ENCODE peak calls at places on chromosomes 2 and 18, in four cellular contexts. One of them, this sample, is unnamed.

GRCh38 chr2:210956101-210956500 is 399.7 kb downstream of the CPS1 start:
- DNase-seq in H1: no peak
- DNase-seq in K562: no peak
- DNase-seq in GM12878: no peak
- DNase-seq in this sample: no peak

GRCh38 chr2:241773511-241774418 is 2.9 kb upstream of the GAL3ST2 start:
- DNase-seq in K562: no peak
- DNase-seq in H1: peak; percentile 45
- DNase-seq in GM12878: no peak
- DNase-seq in this sample: peak; percentile 71

GRCh38 chr2:75705921-75706320 is 4.8 kb downstream of the GCFC2 start:
- DNase-seq in GM12878: no peak
- DNase-seq in K562: no peak
- DNase-seq in H1: no peak
- DNase-seq in this sample: no peak

GRCh38 chr2:69525261-69525660 is 88.0 kb upstream of the NFU1 start:
- DNase-seq in H1: no peak
- DNase-seq in K562: no peak
- DNase-seq in GM12878: no peak
- DNase-seq in this sample: no peak

GRCh38 chr2:112182581-112183034 is 44.4 kb downstream of the FBLN7 start:
- DNase-seq in K562: no peak
- DNase-seq in GM12878: no peak
- DNase-seq in H1: no peak
- DNase-seq in this sample: no peak

GRCh38 chr2:147378403-147378802 is 466.4 kb upstream of the ACVR2A start:
- DNase-seq in H1: no peak
- DNase-seq in GM12878: no peak
- DNase-seq in K562: no peak
- DNase-seq in this sample: no peak

GRCh38 chr2:8595428-8595805 is 86.4 kb upstream of the ID2 start:
- DNase-seq in K562: no peak
- DNase-seq in GM12878: no peak
- DNase-seq in H1: no peak
- DNase-seq in this sample: no peak

GRCh38 chr2:145587922-145588321 is 1068.0 kb upstream of the ZEB2 start:
- DNase-seq in H1: no peak
- DNase-seq in GM12878: no peak
- DNase-seq in K562: peak; percentile 63
- DNase-seq in this sample: no peak

GRCh38 chr2:241924069-241924908 is 54.8 kb downstream of the RTP5 start:
- DNase-seq in K562: no peak
- DNase-seq in H1: no peak
- DNase-seq in GM12878: no peak
- DNase-seq in this sample: no peak

GRCh38 chr2:45345331-45346305 is 265.4 kb downstream of the SRBD1 start:
- DNase-seq in GM12878: no peak
- DNase-seq in H1: peak; percentile 40
- DNase-seq in K562: peak; percentile 6
- DNase-seq in this sample: no peak

GRCh38 chr18:56542488-56542887 is 95.9 kb downstream of the TXNL1 start:
- DNase-seq in K562: no peak
- DNase-seq in GM12878: no peak
- DNase-seq in H1: no peak
- DNase-seq in this sample: no peak

GRCh38 chr2:86037795-86038192 is 67.9 kb downstream of the POLR1A start:
- DNase-seq in H1: no peak
- DNase-seq in GM12878: no peak
- DNase-seq in K562: no peak
- DNase-seq in this sample: no peak

GRCh38 chr2:157359628-157360027 is 34.0 kb upstream of the ERMN start:
- DNase-seq in H1: no peak
- DNase-seq in GM12878: no peak
- DNase-seq in K562: no peak
- DNase-seq in this sample: no peak

GRCh38 chr2:56334622-56335021 is 150.8 kb downstream of the CCDC85A start:
- DNase-seq in K562: no peak
- DNase-seq in GM12878: no peak
- DNase-seq in H1: no peak
- DNase-seq in this sample: no peak

GRCh38 chr2:17594533-17595391 is 54.3 kb downstream of the VSNL1 start:
- DNase-seq in K562: no peak
- DNase-seq in GM12878: no peak
- DNase-seq in H1: peak; percentile 27
- DNase-seq in this sample: peak; percentile 29

GRCh38 chr2:212974692-212975091 is 176.7 kb downstream of the IKZF2 start:
- DNase-seq in K562: peak; percentile 1
- DNase-seq in H1: no peak
- DNase-seq in GM12878: no peak
- DNase-seq in this sample: no peak

GRCh38 chr2:212973347-212973746 is 178.1 kb downstream of the IKZF2 start:
- DNase-seq in GM12878: no peak
- DNase-seq in K562: no peak
- DNase-seq in H1: no peak
- DNase-seq in this sample: no peak

GRCh38 chr2:212977149-212977548 is 174.3 kb downstream of the IKZF2 start:
- DNase-seq in GM12878: no peak
- DNase-seq in H1: no peak
- DNase-seq in K562: no peak
- DNase-seq in this sample: no peak

GRCh38 chr2:212979046-212979612 is 172.3 kb downstream of the IKZF2 start:
- DNase-seq in GM12878: no peak
- DNase-seq in H1: no peak
- DNase-seq in K562: no peak
- DNase-seq in this sample: no peak

GRCh38 chr2:212975333-212975732 is 176.1 kb downstream of the IKZF2 start:
- DNase-seq in H1: no peak
- DNase-seq in GM12878: no peak
- DNase-seq in K562: no peak
- DNase-seq in this sample: no peak
- TF ChIP-seq KDM1A in H1: no peak
- TF ChIP-seq KDM1A in GM12878: no peak
- TF ChIP-seq KDM1A in K562: no peak
- TF ChIP-seq KDM1A in this sample: no peak

DNA sequence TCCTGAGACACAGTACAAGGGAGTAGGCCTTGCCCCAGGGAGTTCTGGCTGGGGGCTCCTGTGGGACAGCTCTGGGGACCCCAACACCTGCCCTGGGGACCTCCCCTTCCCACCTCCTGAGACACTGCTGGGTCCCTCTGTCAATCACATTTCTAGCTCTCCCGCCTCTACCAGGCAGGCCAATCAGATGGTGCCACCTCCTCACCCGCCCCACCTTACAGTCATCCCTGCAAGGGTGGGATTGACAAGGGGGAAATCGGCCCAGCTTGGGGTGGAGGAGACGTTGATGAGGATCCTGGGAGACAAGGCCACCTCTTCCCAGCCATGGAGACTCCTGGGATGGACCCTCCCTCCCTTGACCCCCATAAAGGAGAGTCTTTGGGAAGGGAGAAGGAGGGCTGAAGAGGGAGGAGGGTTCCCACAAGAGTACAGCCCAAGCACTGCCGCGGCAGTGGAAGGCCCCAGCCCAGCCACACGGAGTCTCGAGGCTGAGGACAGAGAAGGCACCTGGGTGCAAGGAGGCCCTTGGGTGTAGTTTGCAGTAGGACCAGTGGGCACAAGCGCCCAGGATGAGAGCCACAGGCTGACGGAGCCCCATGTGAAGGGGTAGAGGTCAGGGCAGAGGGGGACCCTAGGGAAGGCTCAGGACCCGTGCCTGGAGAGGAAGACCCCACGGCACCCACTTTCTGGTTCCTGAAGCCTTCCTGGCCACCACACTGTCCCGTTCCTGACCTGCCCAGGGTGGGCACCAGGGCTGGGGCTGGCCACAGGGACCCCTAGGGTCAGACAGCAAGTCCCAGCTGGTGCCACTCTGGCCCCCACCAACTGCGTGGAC is 109.9 kb upstream of the OTOS start:
- DNase-seq in H1: no peak
- DNase-seq in K562: no peak
- DNase-seq in GM12878: no peak
- DNase-seq in this sample: no peak
- TF ChIP-seq RAD21 in H1: no peak
- TF ChIP-seq RAD21 in K562: no peak
- TF ChIP-seq RAD21 in GM12878: no peak
- TF ChIP-seq RAD21 in this sample: no peak

GRCh38 chr18:6595666-6596065 is 133.8 kb upstream of the ARHGAP28 start:
- DNase-seq in K562: no peak
- DNase-seq in H1: no peak
- DNase-seq in GM12878: no peak
- DNase-seq in this sample: no peak
- TF ChIP-seq SIN3A in K562: no peak
- TF ChIP-seq SIN3A in H1: no peak
- TF ChIP-seq SIN3A in GM12878: no peak
- TF ChIP-seq SIN3A in this sample: no peak

GRCh38 chr2:133642831-133643230 is 74.6 kb upstream of the NCKAP5 start:
- DNase-seq in H1: no peak
- DNase-seq in GM12878: no peak
- DNase-seq in K562: no peak
- DNase-seq in this sample: no peak
- TF ChIP-seq KDM1A in H1: no peak
- TF ChIP-seq KDM1A in GM12878: no peak
- TF ChIP-seq KDM1A in K562: no peak
- TF ChIP-seq KDM1A in this sample: no peak

DNA sequence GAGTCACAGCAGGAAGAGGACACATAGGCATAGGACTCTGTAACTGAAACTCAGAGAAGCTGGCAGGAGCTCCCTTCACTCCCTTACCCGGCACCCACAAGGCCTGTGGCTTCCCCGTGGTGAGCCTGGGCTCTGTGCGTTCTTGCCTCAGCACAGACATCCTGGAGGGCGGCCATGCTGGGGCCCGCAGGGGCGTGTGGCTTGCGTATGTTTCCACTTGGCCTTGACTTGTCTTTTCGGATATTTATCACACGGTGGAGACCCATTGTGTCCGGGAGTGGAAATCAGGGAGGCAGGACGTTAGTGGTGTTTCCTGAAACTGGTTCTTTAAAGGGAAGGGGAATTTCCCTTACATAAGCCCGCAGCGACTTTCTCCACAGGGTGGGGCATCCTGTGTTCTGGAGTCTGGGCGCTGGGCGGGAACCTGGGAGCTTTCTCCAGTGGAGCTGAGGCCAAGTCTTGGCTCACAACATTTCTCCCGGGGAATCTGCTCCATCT is 49.9 kb upstream of the EML6 start:
- DNase-seq in K562: no peak
- DNase-seq in GM12878: no peak
- DNase-seq in H1: peak; percentile 45
- DNase-seq in this sample: no peak
- TF ChIP-seq RAD21 in K562: no peak
- TF ChIP-seq RAD21 in GM12878: no peak
- TF ChIP-seq RAD21 in H1: no peak
- TF ChIP-seq RAD21 in this sample: no peak

GRCh38 chr18:79506191-79507075 is 110.7 kb downstream of the NFATC1 start:
- DNase-seq in K562: no peak
- DNase-seq in GM12878: no peak
- DNase-seq in H1: no peak
- DNase-seq in this sample: no peak
- TF ChIP-seq SIN3A in K562: no peak
- TF ChIP-seq SIN3A in GM12878: no peak
- TF ChIP-seq SIN3A in H1: no peak
- TF ChIP-seq SIN3A in this sample: no peak

GRCh38 chr2:204108301-204108700 is 171.7 kb downstream of the ICOS start:
- DNase-seq in H1: no peak
- DNase-seq in K562: peak; percentile 42
- DNase-seq in GM12878: no peak
- DNase-seq in this sample: peak; percentile 11
- TF ChIP-seq KDM1A in H1: no peak
- TF ChIP-seq KDM1A in K562: no peak
- TF ChIP-seq KDM1A in GM12878: no peak
- TF ChIP-seq KDM1A in this sample: no peak

DNA sequence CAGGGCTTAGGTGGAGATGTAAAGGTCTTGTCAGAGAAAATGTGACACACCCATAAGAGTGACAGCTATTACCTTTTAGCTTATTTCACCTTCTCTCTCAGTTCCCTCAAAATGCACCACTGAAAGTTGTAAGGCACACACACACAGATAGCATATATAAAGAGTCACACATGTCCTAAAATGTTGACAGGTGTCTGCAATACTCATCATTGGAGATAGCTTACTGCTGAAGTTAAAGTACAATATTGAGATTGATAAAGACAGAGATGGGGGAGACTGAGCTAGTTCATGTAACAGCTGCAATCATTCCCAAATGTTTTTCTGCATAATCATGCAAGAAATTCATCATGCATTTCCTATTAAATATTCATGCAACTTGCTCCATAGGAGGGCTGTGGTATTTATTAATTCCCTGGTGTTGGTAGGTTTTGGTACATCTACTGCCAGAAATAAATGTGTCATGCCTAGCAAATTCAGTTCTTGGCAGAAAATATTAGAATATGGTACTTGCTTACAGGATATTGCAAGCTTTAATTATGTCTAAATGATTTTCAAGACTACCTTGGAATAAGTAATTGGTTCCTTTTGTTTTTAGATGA is 118.8 kb upstream of the RBMS1 start:
- DNase-seq in K562: no peak
- DNase-seq in H1: no peak
- DNase-seq in GM12878: no peak
- DNase-seq in this sample: no peak
- TF ChIP-seq RAD21 in K562: no peak
- TF ChIP-seq RAD21 in H1: no peak
- TF ChIP-seq RAD21 in GM12878: no peak
- TF ChIP-seq RAD21 in this sample: no peak

GRCh38 chr18:3211236-3211992 is 8.4 kb downstream of the MYOM1 start:
- DNase-seq in K562: peak; percentile 43
- DNase-seq in GM12878: no peak
- DNase-seq in H1: no peak
- DNase-seq in this sample: peak; percentile 69
- TF ChIP-seq SIN3A in K562: no peak
- TF ChIP-seq SIN3A in GM12878: no peak
- TF ChIP-seq SIN3A in H1: no peak
- TF ChIP-seq SIN3A in this sample: no peak

GRCh38 chr2:55162284-55163006 is 69.6 kb downstream of the CLHC1 start:
- DNase-seq in H1: no peak
- DNase-seq in K562: no peak
- DNase-seq in GM12878: no peak
- DNase-seq in this sample: no peak
- TF ChIP-seq KDM1A in H1: no peak
- TF ChIP-seq KDM1A in K562: no peak
- TF ChIP-seq KDM1A in GM12878: no peak
- TF ChIP-seq KDM1A in this sample: no peak